ENCODE peak calls at places on chromosomes 5 and 9, in seven cellular contexts. Q is tibial artery, A is esophagus muscularis mucosa, F is OCI-LY7, C is endothelial cell of umbilical vein, E is IMR-90, O is tibial nerve. X is an unnamed sample.
A peak's percentile ranks its signal among the peaks of the same experiment; 100 is the strongest.

GRCh38 chr5:69431424-69432303 is 16.7 kb downstream of the MARVELD2 start:
- DNase-seq in Q (no peak), A (no peak), F (no peak), C (no peak), E (no peak), O (no peak), X (no peak)

GRCh38 chr9:7315116-7315515 is 484.5 kb downstream of the DMAC1 start:
- DNase-seq in Q (no peak), A (no peak), F (no peak), C (no peak), E (no peak), O (no peak), X (no peak)

GRCh38 chr5:113150221-113150620 is 173.6 kb downstream of the DCP2 start:
- DNase-seq in Q (no peak), A (no peak), F (no peak), C (no peak), E (no peak), O (no peak), X (no peak)

GRCh38 chr9:133690111-133690561 is 48.0 kb downstream of the SARDH start:
- DNase-seq in Q (no peak), A (no peak), F (no peak), C (no peak), E (peak; percentile 16), O (no peak), X (no peak)

GRCh38 chr9:124444166-124444565 is 6.1 kb upstream of the ADGRD2 start:
- DNase-seq in Q (no peak), A (no peak), F (no peak), C (no peak), E (no peak), O (no peak), X (no peak)

GRCh38 chr5:80780761-80781285 is 126.0 kb upstream of the DHFR start:
- DNase-seq in Q (no peak), A (no peak), F (no peak), C (no peak), E (no peak), O (no peak), X (no peak)

GRCh38 chr9:12818431-12819000 is 43.7 kb downstream of the LURAP1L start:
- DNase-seq in Q (no peak), A (no peak), F (no peak), C (no peak), E (peak; percentile 34), O (no peak), X (no peak)

GRCh38 chr5:98144710-98145109 is 628.8 kb upstream of the RGMB start:
- DNase-seq in Q (no peak), A (no peak), F (no peak), C (no peak), E (no peak), O (no peak), X (no peak)

GRCh38 chr5:6188344-6188743 is 190.0 kb downstream of the MED10 start:
- DNase-seq in Q (no peak), A (peak; percentile 66), F (peak; percentile 97), C (no peak), E (no peak), O (no peak), X (no peak)

GRCh38 chr5:64333891-64334290 is 168.2 kb downstream of the RNF180 start:
- DNase-seq in Q (no peak), A (no peak), F (no peak), C (no peak), E (no peak), O (no peak), X (no peak)

GRCh38 chr5:81334304-81335061 is 33.1 kb downstream of the ZCCHC9 start:
- DNase-seq in Q (no peak), A (peak; percentile 84), F (no peak), C (no peak), E (no peak), O (no peak), X (no peak)

GRCh38 chr5:148125641-148126040 is 42.7 kb upstream of the SPINK14 start:
- DNase-seq in Q (no peak), A (no peak), F (no peak), C (peak; percentile 5), E (peak; percentile 8), O (no peak), X (no peak)

GRCh38 chr5:153490124-153491085 is at the start of gene GRIA1:
- DNase-seq in Q (no peak), A (peak; percentile 85), F (no peak), C (no peak), E (peak; percentile 9), O (no peak), X (no peak)

GRCh38 chr9:98572054-98572627 is 136.6 kb downstream of the GABBR2 start:
- DNase-seq in Q (no peak), A (peak; percentile 84), F (no peak), C (no peak), E (peak; percentile 36), O (no peak), X (no peak)

GRCh38 chr9:129482521-129483466 is 138.1 kb downstream of the C9orf50 start:
- DNase-seq in Q (peak; percentile 96), A (peak; percentile 97), F (no peak), C (peak; percentile 69), E (peak; percentile 84), O (peak; percentile 95), X (no peak)

GRCh38 chr5:146765089-146765832 is 113.3 kb downstream of the PPP2R2B start:
- DNase-seq in Q (no peak), A (no peak), F (no peak), C (no peak), E (no peak), O (no peak), X (no peak)

GRCh38 chr5:59999056-59999455 is 105.5 kb upstream of the PDE4D start:
- DNase-seq in Q (no peak), A (no peak), F (no peak), C (no peak), E (no peak), O (no peak), X (no peak)

GRCh38 chr9:32264171-32264862 is 120.1 kb upstream of the ACO1 start:
- DNase-seq in Q (no peak), A (no peak), F (peak; percentile 1), C (no peak), E (peak; percentile 14), O (no peak), X (no peak)

GRCh38 chr9:113558632-113559502 is 95.3 kb downstream of the RGS3 start:
- DNase-seq in Q (peak; percentile 97), A (no peak), F (no peak), C (peak; percentile 79), E (peak; percentile 82), O (no peak), X (no peak)

GRCh38 chr5:96582343-96582742 is 79.8 kb upstream of the CAST start:
- DNase-seq in Q (no peak), A (no peak), F (no peak), C (peak; percentile 64), E (peak; percentile 55), O (no peak), X (no peak)

GRCh38 chr5:10471672-10472071 is 30.0 kb downstream of the ROPN1L start:
- DNase-seq in Q (no peak), A (no peak), F (no peak), C (no peak), E (peak; percentile 51), O (no peak), X (no peak)

GRCh38 chr9:110897899-110898298 is 140.4 kb downstream of the LPAR1 start:
- DNase-seq in Q (no peak), A (no peak), F (no peak), C (no peak), E (peak; percentile 40), O (no peak), X (no peak)

GRCh38 chr9:124480621-124480981 is 26.6 kb downstream of the NR5A1 start:
- DNase-seq in Q (no peak), A (no peak), F (peak; percentile 59), C (peak; percentile 14), E (peak; percentile 4), O (no peak), X (no peak)

GRCh38 chr5:151683936-151684586 is 2.7 kb downstream of the SPARC start:
- DNase-seq in Q (no peak), A (no peak), F (no peak), C (peak; percentile 25), E (no peak), O (no peak), X (no peak)

GRCh38 chr5:151682751-151683331 is 3.9 kb downstream of the SPARC start:
- DNase-seq in Q (no peak), A (no peak), F (no peak), C (peak; percentile 27), E (peak; percentile 43), O (no peak), X (no peak)

GRCh38 chr5:151683444-151683843 is 3.3 kb downstream of the SPARC start:
- DNase-seq in Q (no peak), A (no peak), F (no peak), C (no peak), E (no peak), O (no peak), X (no peak)

GRCh38 chr5:151680944-151681427 is 5.7 kb downstream of the SPARC start:
- DNase-seq in Q (peak; percentile 94), A (no peak), F (no peak), C (no peak), E (peak; percentile 5), O (no peak), X (no peak)

DNA sequence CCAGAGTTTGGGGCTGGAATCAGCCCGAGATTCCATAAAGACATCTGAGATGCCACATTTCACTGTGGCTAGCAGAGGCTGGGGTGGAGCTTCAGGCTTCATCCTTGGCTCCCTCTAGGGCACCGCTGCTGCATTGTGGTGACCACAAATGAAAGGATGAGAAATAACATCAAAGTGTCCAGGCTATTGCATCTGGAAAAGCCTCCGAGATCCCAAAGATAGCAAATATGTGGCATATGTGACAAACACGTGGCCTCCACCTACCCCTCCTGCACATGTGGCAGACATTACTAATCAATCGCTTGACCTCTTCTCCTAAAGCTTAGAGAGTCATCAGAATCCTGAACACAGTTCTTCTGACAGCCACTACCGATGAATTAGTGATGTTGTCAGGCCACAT is 4.5 kb downstream of the SPARC start:
- DNase-seq in Q (no peak), A (no peak), F (no peak), C (no peak), E (no peak), O (no peak), X (no peak)
- TF ChIP-seq CTCF in Q (no peak), A (no peak), F (no peak), C (no peak), E (peak; percentile 9), O (no peak), X (no peak)

DNA sequence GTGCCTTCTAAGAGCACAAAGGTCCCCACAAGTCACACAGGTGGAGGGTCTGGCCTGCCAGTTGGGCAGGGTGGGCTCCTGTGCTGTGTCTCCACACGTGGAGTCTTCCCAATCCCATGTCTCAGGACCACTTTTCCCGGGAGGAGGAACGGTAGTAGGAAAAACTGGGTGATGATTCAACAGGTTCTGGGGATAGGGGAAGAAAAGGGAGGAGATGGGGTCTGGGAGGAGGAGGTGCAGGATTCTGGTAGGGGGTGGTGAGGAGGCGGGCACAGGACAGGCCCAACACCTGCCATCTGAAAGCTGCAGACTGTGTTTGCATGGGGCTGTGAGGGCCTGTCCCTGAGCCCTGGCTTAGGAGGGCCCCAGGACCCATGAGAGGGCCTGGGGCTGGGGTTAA is 215.2 kb downstream of the HSPA4 start:
- DNase-seq in Q (no peak), A (no peak), F (no peak), C (no peak), E (no peak), O (no peak), X (no peak)
- H3K27ac ChIP-seq in Q (no peak overlapping the region), A (no peak overlapping the region), F (no peak overlapping the region), C (no peak overlapping the region), E (no peak overlapping the region), O (no peak overlapping the region), X (no peak overlapping the region)

GRCh38 chr9:1639166-1639565 is 376.0 kb upstream of the SMARCA2 start:
- DNase-seq in Q (no peak), A (no peak), F (no peak), C (no peak), E (no peak), O (no peak), X (no peak)
- H3K9me3 ChIP-seq in Q (no peaks in the 10 kb centered on the region), A (no peaks in the 10 kb centered on the region), F (no peaks in the 10 kb centered on the region), C (peaks cover 4% of the 10 kb centered on the region), E (peaks cover 10% of the 10 kb centered on the region), O (no peaks in the 10 kb centered on the region), X (no peaks in the 10 kb centered on the region)

GRCh38 chr9:109556061-109556460 is 58.0 kb upstream of the PTPN3 start:
- DNase-seq in Q (no peak), A (peak; percentile 74), F (no peak), C (no peak), E (no peak), O (no peak), X (no peak)
- TF ChIP-seq CTCF in Q (no peak), A (no peak), F (no peak), C (no peak), E (no peak), O (no peak), X (no peak)